ENCODE peak calls at places on chromosomes 5 and 9, in ten cellular contexts. P, E, X, J, S, T, I, R, A and O are unnamed samples.

GRCh38 chr9:106862115-106862945 is 636 bp upstream of the ZNF462 start:
- DNase-seq in X (no peak), R (no peak), P (no peak), J (peak; percentile 65), S (no peak), E (no peak), T (no peak), I (peak; percentile 47), A (no peak), O (peak; percentile 68)

GRCh38 chr5:149056611-149057165 is 6.2 kb downstream of the SH3TC2 start:
- DNase-seq in E (no peak), T (no peak), X (no peak), A (no peak), P (no peak), R (no peak), S (no peak), I (no peak), J (no peak), O (no peak)

GRCh38 chr9:134634667-134635230 is 6.9 kb upstream of the COL5A1 start:
- DNase-seq in P (no peak), I (peak; percentile 23), S (no peak), T (no peak), R (no peak), X (no peak), J (no peak), E (no peak), A (no peak), O (peak; percentile 31)

GRCh38 chr5:80406980-80407734 is 707 bp upstream of the ZFYVE16 start:
- DNase-seq in E (peak; percentile 12), I (peak; percentile 55), A (no peak), J (peak; percentile 19), T (no peak), X (no peak), P (no peak), R (no peak), S (no peak), O (peak; percentile 71)

GRCh38 chr5:65696892-65697291 is 25.0 kb downstream of the SGTB start:
- DNase-seq in P (no peak), T (no peak), J (no peak), I (no peak), A (no peak), E (no peak), R (no peak), S (no peak), X (no peak), O (no peak)

GRCh38 chr9:23539311-23539710 is 286.7 kb downstream of the ELAVL2 start:
- DNase-seq in P (no peak), I (no peak), X (no peak), T (no peak), R (no peak), J (no peak), E (no peak), S (no peak), A (no peak), O (no peak)

GRCh38 chr5:96864922-96865545 is 11.3 kb upstream of the ERAP2 start:
- DNase-seq in J (no peak), R (no peak), P (no peak), E (no peak), S (no peak), I (no peak), A (no peak), X (no peak), T (no peak), O (no peak)

GRCh38 chr5:107340631-107341030 is 330.1 kb downstream of the EFNA5 start:
- DNase-seq in S (no peak), T (no peak), E (no peak), I (no peak), R (no peak), P (no peak), X (no peak), J (peak; percentile 9), A (no peak), O (no peak)

GRCh38 chr9:129318121-129319075 is 140.3 kb upstream of the IER5L start:
- DNase-seq in A (no peak), T (no peak), R (no peak), X (no peak), S (peak; percentile 23), P (no peak), I (peak; percentile 69), J (no peak), E (no peak), O (peak; percentile 53)

GRCh38 chr5:82991678-82992323 is 85.4 kb downstream of the TMEM167A start:
- DNase-seq in I (no peak), X (no peak), J (peak; percentile 6), A (no peak), E (no peak), P (no peak), S (no peak), R (no peak), T (no peak), O (no peak)

GRCh38 chr5:168472329-168472728 is 13.9 kb upstream of the RARS1 start:
- DNase-seq in R (peak; percentile 76), J (peak; percentile 84), T (no peak), A (no peak), I (no peak), S (no peak), X (no peak), E (peak; percentile 86), P (no peak), O (no peak)

GRCh38 chr9:37144762-37145161 is 24.4 kb downstream of the ZCCHC7 start:
- DNase-seq in S (no peak), P (no peak), T (no peak), I (no peak), A (no peak), E (no peak), J (peak; percentile 67), X (no peak), R (no peak), O (no peak)

GRCh38 chr5:88686077-88686541 is 196.9 kb downstream of the MEF2C start:
- DNase-seq in S (no peak), A (no peak), X (no peak), E (no peak), J (no peak), R (no peak), T (no peak), P (no peak), I (no peak), O (no peak)

GRCh38 chr5:17243287-17244063 is 26.0 kb downstream of the BASP1 start:
- DNase-seq in X (no peak), R (no peak), T (no peak), S (no peak), E (no peak), A (no peak), J (no peak), P (no peak), I (no peak), O (no peak)

GRCh38 chr5:86858452-86858851 is 240.7 kb downstream of the COX7C start:
- DNase-seq in I (no peak), R (no peak), P (no peak), J (no peak), X (no peak), A (no peak), E (no peak), T (no peak), S (no peak), O (no peak)

GRCh38 chr5:43491325-43491724 is 7.7 kb upstream of the TMEM267 start:
- DNase-seq in A (no peak), I (no peak), E (no peak), R (no peak), P (no peak), S (no peak), X (no peak), J (no peak), T (no peak), O (no peak)

GRCh38 chr5:135737701-135738563 is 96.5 kb upstream of the SLC25A48 start:
- DNase-seq in I (no peak), P (no peak), J (no peak), S (no peak), E (no peak), A (no peak), R (no peak), X (no peak), T (no peak), O (no peak)

GRCh38 chr9:136292591-136293448 is 11.1 kb downstream of the CCDC187 start:
- DNase-seq in T (no peak), X (no peak), I (no peak), J (no peak), R (no peak), A (no peak), S (peak; percentile 43), P (no peak), E (no peak), O (no peak)

GRCh38 chr5:132257131-132258101 is at the start of gene PDLIM4:
- DNase-seq in T (no peak), A (peak; percentile 11), I (peak; percentile 58), P (peak; percentile 1), J (no peak), S (no peak), R (no peak), E (no peak), X (no peak), O (peak; percentile 66)

GRCh38 chr5:445591-445990 is 2.6 kb downstream of the EXOC3 start:
- DNase-seq in P (no peak), S (no peak), T (no peak), X (no peak), R (no peak), J (no peak), A (no peak), E (no peak), I (peak; percentile 34), O (peak; percentile 46)

GRCh38 chr5:121976979-121977378 is 15.2 kb downstream of the SRFBP1 start:
- DNase-seq in J (no peak), E (no peak), T (no peak), A (no peak), X (no peak), R (no peak), I (no peak), P (no peak), S (no peak), O (no peak)

GRCh38 chr5:83925321-83925877 is 204.7 kb upstream of the HAPLN1 start:
- DNase-seq in A (no peak), E (no peak), I (no peak), J (peak; percentile 77), X (no peak), R (no peak), P (no peak), S (no peak), T (no peak), O (no peak)

GRCh38 chr9:93308676-93309075 is 124.7 kb downstream of the WNK2 start:
- DNase-seq in P (no peak), T (no peak), X (no peak), I (peak; percentile 22), E (no peak), J (no peak), R (no peak), S (peak; percentile 22), A (no peak), O (peak; percentile 51)

GRCh38 chr5:39080597-39081204 is 6.5 kb upstream of the RICTOR start:
- DNase-seq in A (no peak), I (peak; percentile 64), P (peak; percentile 13), X (no peak), E (no peak), T (no peak), R (peak; percentile 38), S (peak; percentile 50), J (peak; percentile 67), O (no peak)

GRCh38 chr5:94080390-94080789 is 339.0 kb upstream of the POU5F2 start:
- DNase-seq in J (no peak), A (no peak), X (no peak), P (no peak), S (no peak), I (no peak), E (no peak), T (no peak), R (no peak), O (no peak)

GRCh38 chr5:178074266-178074952 is 38.9 kb upstream of the N4BP3 start:
- DNase-seq in T (no peak), S (no peak), A (no peak), I (no peak), E (no peak), J (no peak), P (peak; percentile 8), X (no peak), R (no peak), O (no peak)

GRCh38 chr9:15697459-15697858 is 144.6 kb downstream of the CCDC171 start:
- DNase-seq in S (no peak), I (no peak), A (no peak), J (peak; percentile 43), P (no peak), X (no peak), E (peak; percentile 62), R (peak; percentile 60), T (no peak), O (no peak)

GRCh38 chr9:93577045-93577939 is 908 bp downstream of the PHF2 start:
- DNase-seq in A (peak; percentile 51), I (no peak), X (no peak), S (peak; percentile 31), T (no peak), J (peak; percentile 20), R (no peak), P (peak; percentile 21), E (no peak), O (peak; percentile 79)